ENCODE peak calls at places on chromosomes 16 and 17, in eight cellular contexts. M is hepatocyte, Y is mammary epithelial cell, K is suprapubic skin, O is SJSA1, C is right cardiac atrium, I is neuronal stem cell, Z is endodermal cell. Q is an unnamed sample.

GRCh38 chr16:50804290-50804907 is 62.5 kb downstream of the CYLD start:
- DNase-seq in M (no peak), Y (no peak), K (no peak), O (no peak), C (no peak), I (no peak), Z (no peak), Q (no peak)

GRCh38 chr16:54407596-54407995 is 121.0 kb upstream of the IRX3 start:
- DNase-seq in M (no peak), Y (peak; percentile 58), K (no peak), O (no peak), C (no peak), I (no peak), Z (peak; percentile 5), Q (no peak)

GRCh38 chr17:50634123-50634914 is at the start of gene ABCC3:
- DNase-seq in M (peak; percentile 80), Y (no peak), K (no peak), O (peak; percentile 76), C (peak; percentile 86), I (no peak), Z (no peak), Q (no peak)

GRCh38 chr16:88479795-88480760 is 27.0 kb downstream of the ZFPM1 start:
- DNase-seq in M (no peak), Y (no peak), K (no peak), O (no peak), C (peak; percentile 69), I (no peak), Z (no peak), Q (no peak)

GRCh38 chr16:77888786-77889185 is 100.4 kb downstream of the VAT1L start:
- DNase-seq in M (no peak), Y (no peak), K (no peak), O (no peak), C (no peak), I (no peak), Z (no peak), Q (no peak)

GRCh38 chr17:44314869-44315661 is 6.7 kb downstream of the RUNDC3A start:
- DNase-seq in M (peak; percentile 77), Y (peak; percentile 59), K (no peak), O (no peak), C (no peak), I (no peak), Z (peak; percentile 94), Q (no peak)

GRCh38 chr16:24969071-24969470 is 46.1 kb downstream of the ARHGAP17 start:
- DNase-seq in M (no peak), Y (no peak), K (peak; percentile 15), O (peak; percentile 16), C (no peak), I (no peak), Z (no peak), Q (no peak)

GRCh38 chr17:40425741-40426140 is 8.0 kb upstream of the TOP2A start:
- DNase-seq in M (no peak), Y (no peak), K (peak; percentile 40), O (no peak), C (no peak), I (no peak), Z (no peak), Q (no peak)

GRCh38 chr17:73639926-73640325 is 4.3 kb downstream of the SDK2 start:
- DNase-seq in M (no peak), Y (no peak), K (peak; percentile 11), O (no peak), C (no peak), I (no peak), Z (no peak), Q (no peak)

GRCh38 chr17:50668025-50668837 is 33.5 kb downstream of the ABCC3 start:
- DNase-seq in M (no peak), Y (no peak), K (no peak), O (no peak), C (no peak), I (no peak), Z (peak; percentile 73), Q (no peak)

GRCh38 chr17:15161395-15161794 is 103.7 kb downstream of the PMP22 start:
- DNase-seq in M (no peak), Y (no peak), K (no peak), O (no peak), C (no peak), I (no peak), Z (no peak), Q (no peak)

GRCh38 chr16:81488687-81489411 is 44.2 kb downstream of the CMIP start:
- DNase-seq in M (no peak), Y (no peak), K (no peak), O (no peak), C (no peak), I (no peak), Z (no peak), Q (no peak)

GRCh38 chr16:56617212-56618085 is 8.1 kb upstream of the MT1E start:
- DNase-seq in M (peak; percentile 60), Y (peak; percentile 54), K (no peak), O (no peak), C (peak; percentile 95), I (no peak), Z (peak; percentile 85), Q (no peak)

DNA sequence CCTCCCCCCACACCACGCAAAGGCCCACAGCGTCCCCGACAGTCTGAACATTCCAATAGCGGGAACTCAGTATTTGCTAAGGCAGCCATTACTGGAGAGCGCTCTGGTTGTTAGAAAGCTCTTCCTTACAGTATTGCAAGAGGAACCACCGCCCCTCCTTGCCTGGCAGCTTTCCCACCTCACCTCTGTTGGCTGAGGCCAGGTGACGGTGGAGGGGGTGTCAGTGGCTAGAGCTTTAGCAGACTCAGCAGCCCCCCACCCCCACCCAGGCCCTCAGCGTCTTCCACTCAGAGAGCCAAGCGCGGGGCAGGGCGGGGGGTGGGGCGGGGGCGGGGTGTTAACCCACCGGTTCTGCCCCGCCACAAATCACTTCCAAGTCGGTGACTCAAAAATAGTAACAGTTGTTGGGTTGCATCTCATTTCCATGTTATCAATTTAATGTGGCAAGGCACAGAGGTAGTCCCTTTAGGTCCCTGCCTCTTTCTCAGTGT is 2.3 kb upstream of the PLEKHH3 start:
- DNase-seq in M (peak; percentile 76), Y (peak; percentile 48), K (no peak), O (no peak), C (no peak), I (no peak), Z (peak; percentile 88), Q (peak; percentile 56)
- H3K4me1 ChIP-seq in M (peaks cover 42% of the 10 kb centered on the region), Y (peaks cover 55% of the 10 kb centered on the region), K (peaks cover 79% of the 10 kb centered on the region), O (peaks cover 48% of the 10 kb centered on the region), C (peaks cover 8% of the 10 kb centered on the region), I (peaks cover 33% of the 10 kb centered on the region), Z (peaks cover 12% of the 10 kb centered on the region), Q (peaks cover 10% of the 10 kb centered on the region)

GRCh38 chr17:55284001-55284884 is 19.5 kb downstream of the HLF start:
- DNase-seq in M (no peak), Y (no peak), K (no peak), O (no peak), C (no peak), I (no peak), Z (peak; percentile 45), Q (no peak)
- H3K4me3 ChIP-seq in M (no peak overlapping the region), Y (no peak overlapping the region), K (no peak overlapping the region), O (no peak overlapping the region), C (no peak overlapping the region), I (no peak overlapping the region), Z (no peak overlapping the region), Q (no peak overlapping the region)

GRCh38 chr17:43018932-43019331 is 3.3 kb downstream of the VAT1 start:
- DNase-seq in M (no peak), Y (no peak), K (no peak), O (no peak), C (no peak), I (no peak), Z (no peak), Q (no peak)
- H3K4me1 ChIP-seq in M (peaks cover 24% of the 10 kb centered on the region), Y (peaks cover 6% of the 10 kb centered on the region), K (peaks cover 70% of the 10 kb centered on the region), O (peaks cover 37% of the 10 kb centered on the region), C (peaks cover 22% of the 10 kb centered on the region), I (peaks cover 56% of the 10 kb centered on the region), Z (peaks cover 12% of the 10 kb centered on the region), Q (no peaks in the 10 kb centered on the region)

DNA sequence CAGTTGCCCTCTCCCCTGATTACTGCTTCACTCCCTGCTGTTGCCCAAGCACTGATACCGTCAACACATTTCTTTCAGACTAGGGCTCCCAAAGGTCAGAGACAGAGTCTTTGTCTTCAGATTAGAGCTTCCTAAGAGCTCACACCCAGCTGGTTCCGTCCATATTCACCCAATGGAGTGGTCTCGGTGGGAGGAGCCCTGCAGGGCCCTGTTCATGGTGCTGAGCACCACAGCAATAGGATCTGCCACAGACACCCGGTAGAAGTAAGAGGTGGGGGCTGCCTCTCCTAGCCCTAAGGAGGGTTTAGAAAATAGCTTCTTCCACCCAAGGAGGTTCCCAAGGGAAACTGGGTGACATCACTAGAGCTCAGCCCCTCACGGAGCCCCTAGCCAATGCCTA is 128.3 kb downstream of the CCDC144A start:
- DNase-seq in M (no peak), Y (no peak), K (no peak), O (no peak), C (no peak), I (no peak), Z (peak; percentile 90), Q (peak; percentile 9)
- H3K4me3 ChIP-seq in M (no peak overlapping the region), Y (no peak overlapping the region), K (no peak overlapping the region), O (no peak overlapping the region), C (no peak overlapping the region), I (no peak overlapping the region), Z (no peak overlapping the region), Q (no peak overlapping the region)

DNA sequence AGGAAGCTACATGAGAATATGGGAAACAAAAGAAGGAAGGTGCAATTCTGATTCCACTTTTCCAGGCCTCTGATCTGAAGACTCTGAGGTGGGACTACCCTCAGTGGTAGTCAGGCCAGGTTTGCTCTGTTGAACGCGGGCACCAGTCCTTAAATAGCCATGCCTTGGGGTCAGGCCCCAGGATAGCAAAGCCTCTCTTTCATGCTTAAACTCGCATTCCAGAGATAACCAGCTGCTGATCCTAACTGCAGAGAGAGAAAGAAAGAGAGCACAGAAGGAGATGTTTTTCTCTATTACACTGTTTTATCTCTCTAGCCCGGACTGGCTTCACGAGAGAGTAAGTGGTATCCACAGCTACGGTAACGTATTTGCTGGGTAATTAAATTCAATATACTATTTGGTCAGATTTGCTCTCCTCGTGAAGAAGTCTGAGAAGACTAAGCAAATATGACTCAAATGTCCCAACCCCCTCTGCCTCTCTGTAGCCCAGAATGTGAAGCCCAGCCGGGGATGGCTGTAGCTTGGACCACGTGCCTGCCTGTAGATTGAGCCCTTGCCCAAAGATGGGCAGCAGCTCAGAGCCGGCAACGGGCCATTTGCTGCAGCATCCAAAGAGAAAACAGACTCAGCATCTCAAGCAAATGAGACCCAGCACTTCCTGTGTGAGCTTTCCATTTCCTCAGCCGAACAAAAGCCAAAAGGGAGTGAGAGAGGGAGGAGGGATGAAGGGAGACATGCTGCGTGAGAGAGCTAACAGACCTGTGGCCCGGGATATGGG is 122.2 kb downstream of the SMG6 start:
- DNase-seq in M (peak; percentile 60), Y (no peak), K (no peak), O (peak; percentile 69), C (peak; percentile 93), I (no peak), Z (no peak), Q (peak; percentile 64)
- H3K4me1 ChIP-seq in M (peaks cover 52% of the 10 kb centered on the region), Y (peaks cover 36% of the 10 kb centered on the region), K (peaks cover 64% of the 10 kb centered on the region), O (peaks cover 60% of the 10 kb centered on the region), C (peaks cover 27% of the 10 kb centered on the region), I (peaks cover 10% of the 10 kb centered on the region), Z (peaks cover 34% of the 10 kb centered on the region), Q (peaks cover 57% of the 10 kb centered on the region)

DNA sequence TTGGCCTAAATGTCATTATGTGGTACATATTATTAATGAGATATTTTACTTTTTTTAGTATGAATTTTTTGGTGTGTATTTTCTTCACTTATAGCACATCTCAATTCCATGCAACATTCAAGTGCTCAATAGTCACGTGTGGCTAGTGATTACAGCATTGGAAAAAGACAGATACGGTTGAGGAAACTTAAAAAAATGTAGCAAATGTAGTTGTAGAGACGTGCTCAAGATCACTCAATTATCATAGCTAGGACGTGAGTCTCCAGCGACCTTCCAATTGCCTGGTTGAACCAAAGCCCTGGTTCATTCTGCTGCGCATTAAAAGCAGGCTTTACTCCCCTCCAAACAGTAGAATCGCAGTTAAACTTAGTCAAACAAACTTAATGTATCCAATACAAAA is 1.2 kb upstream of the LIG3 start:
- DNase-seq in M (no peak), Y (no peak), K (no peak), O (no peak), C (no peak), I (no peak), Z (no peak), Q (no peak)
- H3K4me3 ChIP-seq in M (no peak overlapping the region), Y (no peak overlapping the region), K (no peak overlapping the region), O (no peak overlapping the region), C (no peak overlapping the region), I (no peak overlapping the region), Z (peak overlapping the region; percentile 90), Q (peak overlapping the region; percentile 90)

Q was measured in SJCRH30.